ENCODE peak calls at places on chromosomes 4 and X, in ten cellular contexts. One of them, this sample, is unnamed.

GRCh38 chr4:7192252-7193039 is at the start of gene SORCS2:
- DNase-seq in glutamatergic neuron: peak; percentile 86
- DNase-seq in NCI-H460: peak; percentile 7
- DNase-seq in stimulated activated CD4-positive, alpha-beta T cell treated with anti-CD3 and anti-CD28 coated beads, Interleukin-4, amount 100 ng/mL, for 1 hour: peak; percentile 56
- DNase-seq in RCC 7860: peak; percentile 41
- DNase-seq in NCI-H187 treated with DMSO at 0.1 percent for 48 hours: no peak
- DNase-seq in activated CD4-positive, CD25-positive, alpha-beta regulatory T cell: no peak
- DNase-seq in iris pigment epithelial cell: peak; percentile 50
- DNase-seq in A172: peak; percentile 27
- DNase-seq in osteocyte: peak; percentile 90
- DNase-seq in this sample: peak; percentile 41

GRCh38 chrX:41563881-41564280 is 116.7 kb downstream of the NYX start:
- DNase-seq in A172: no peak
- DNase-seq in activated CD4-positive, CD25-positive, alpha-beta regulatory T cell: no peak
- DNase-seq in NCI-H187 treated with DMSO at 0.1 percent for 48 hours: no peak
- DNase-seq in iris pigment epithelial cell: peak; percentile 47
- DNase-seq in osteocyte: no peak
- DNase-seq in NCI-H460: no peak
- DNase-seq in glutamatergic neuron: no peak
- DNase-seq in RCC 7860: no peak
- DNase-seq in stimulated activated CD4-positive, alpha-beta T cell treated with anti-CD3 and anti-CD28 coated beads, Interleukin-4, amount 100 ng/mL, for 1 hour: no peak
- DNase-seq in this sample: no peak

GRCh38 chr4:153024466-153024865 is 88.3 kb downstream of the FHDC1 start:
- DNase-seq in osteocyte: no peak
- DNase-seq in NCI-H187 treated with DMSO at 0.1 percent for 48 hours: no peak
- DNase-seq in glutamatergic neuron: no peak
- DNase-seq in iris pigment epithelial cell: no peak
- DNase-seq in RCC 7860: no peak
- DNase-seq in NCI-H460: no peak
- DNase-seq in activated CD4-positive, CD25-positive, alpha-beta regulatory T cell: no peak
- DNase-seq in A172: no peak
- DNase-seq in stimulated activated CD4-positive, alpha-beta T cell treated with anti-CD3 and anti-CD28 coated beads, Interleukin-4, amount 100 ng/mL, for 1 hour: no peak
- DNase-seq in this sample: no peak

GRCh38 chr4:52329894-52330293 is 278.8 kb downstream of the SPATA18 start:
- DNase-seq in glutamatergic neuron: no peak
- DNase-seq in NCI-H187 treated with DMSO at 0.1 percent for 48 hours: no peak
- DNase-seq in osteocyte: no peak
- DNase-seq in NCI-H460: no peak
- DNase-seq in activated CD4-positive, CD25-positive, alpha-beta regulatory T cell: no peak
- DNase-seq in stimulated activated CD4-positive, alpha-beta T cell treated with anti-CD3 and anti-CD28 coated beads, Interleukin-4, amount 100 ng/mL, for 1 hour: no peak
- DNase-seq in RCC 7860: no peak
- DNase-seq in iris pigment epithelial cell: no peak
- DNase-seq in A172: no peak
- DNase-seq in this sample: no peak

GRCh38 chr4:39933689-39934590 is 43.8 kb downstream of the PDS5A start:
- DNase-seq in activated CD4-positive, CD25-positive, alpha-beta regulatory T cell: no peak
- DNase-seq in NCI-H187 treated with DMSO at 0.1 percent for 48 hours: no peak
- DNase-seq in iris pigment epithelial cell: peak; percentile 63
- DNase-seq in NCI-H460: no peak
- DNase-seq in RCC 7860: no peak
- DNase-seq in osteocyte: no peak
- DNase-seq in glutamatergic neuron: no peak
- DNase-seq in stimulated activated CD4-positive, alpha-beta T cell treated with anti-CD3 and anti-CD28 coated beads, Interleukin-4, amount 100 ng/mL, for 1 hour: no peak
- DNase-seq in A172: peak; percentile 25
- DNase-seq in this sample: peak; percentile 32

GRCh38 chr4:174627473-174627872 is 105.2 kb upstream of the HPGD start:
- DNase-seq in NCI-H460: no peak
- DNase-seq in osteocyte: no peak
- DNase-seq in activated CD4-positive, CD25-positive, alpha-beta regulatory T cell: no peak
- DNase-seq in iris pigment epithelial cell: no peak
- DNase-seq in stimulated activated CD4-positive, alpha-beta T cell treated with anti-CD3 and anti-CD28 coated beads, Interleukin-4, amount 100 ng/mL, for 1 hour: no peak
- DNase-seq in RCC 7860: no peak
- DNase-seq in A172: no peak
- DNase-seq in NCI-H187 treated with DMSO at 0.1 percent for 48 hours: no peak
- DNase-seq in glutamatergic neuron: no peak
- DNase-seq in this sample: no peak

GRCh38 chr4:48360285-48360965 is 19.1 kb downstream of the SLAIN2 start:
- DNase-seq in RCC 7860: no peak
- DNase-seq in A172: no peak
- DNase-seq in stimulated activated CD4-positive, alpha-beta T cell treated with anti-CD3 and anti-CD28 coated beads, Interleukin-4, amount 100 ng/mL, for 1 hour: no peak
- DNase-seq in osteocyte: no peak
- DNase-seq in activated CD4-positive, CD25-positive, alpha-beta regulatory T cell: no peak
- DNase-seq in iris pigment epithelial cell: peak; percentile 89
- DNase-seq in glutamatergic neuron: no peak
- DNase-seq in NCI-H460: no peak
- DNase-seq in NCI-H187 treated with DMSO at 0.1 percent for 48 hours: no peak
- DNase-seq in this sample: peak; percentile 30

GRCh38 chr4:55411621-55412020 is 15.9 kb downstream of the TMEM165 start:
- DNase-seq in A172: no peak
- DNase-seq in osteocyte: no peak
- DNase-seq in iris pigment epithelial cell: no peak
- DNase-seq in NCI-H187 treated with DMSO at 0.1 percent for 48 hours: no peak
- DNase-seq in stimulated activated CD4-positive, alpha-beta T cell treated with anti-CD3 and anti-CD28 coated beads, Interleukin-4, amount 100 ng/mL, for 1 hour: no peak
- DNase-seq in NCI-H460: no peak
- DNase-seq in glutamatergic neuron: no peak
- DNase-seq in RCC 7860: no peak
- DNase-seq in activated CD4-positive, CD25-positive, alpha-beta regulatory T cell: no peak
- DNase-seq in this sample: no peak

GRCh38 chr4:127120706-127121105 is 512.1 kb upstream of the INTU start:
- DNase-seq in A172: no peak
- DNase-seq in NCI-H460: no peak
- DNase-seq in osteocyte: no peak
- DNase-seq in iris pigment epithelial cell: no peak
- DNase-seq in stimulated activated CD4-positive, alpha-beta T cell treated with anti-CD3 and anti-CD28 coated beads, Interleukin-4, amount 100 ng/mL, for 1 hour: no peak
- DNase-seq in activated CD4-positive, CD25-positive, alpha-beta regulatory T cell: no peak
- DNase-seq in glutamatergic neuron: no peak
- DNase-seq in NCI-H187 treated with DMSO at 0.1 percent for 48 hours: no peak
- DNase-seq in RCC 7860: no peak
- DNase-seq in this sample: no peak

GRCh38 chrX:15943393-15943792 is 88.8 kb upstream of the AP1S2 start:
- DNase-seq in A172: no peak
- DNase-seq in glutamatergic neuron: no peak
- DNase-seq in activated CD4-positive, CD25-positive, alpha-beta regulatory T cell: no peak
- DNase-seq in osteocyte: no peak
- DNase-seq in iris pigment epithelial cell: no peak
- DNase-seq in stimulated activated CD4-positive, alpha-beta T cell treated with anti-CD3 and anti-CD28 coated beads, Interleukin-4, amount 100 ng/mL, for 1 hour: no peak
- DNase-seq in NCI-H187 treated with DMSO at 0.1 percent for 48 hours: no peak
- DNase-seq in RCC 7860: no peak
- DNase-seq in NCI-H460: no peak
- DNase-seq in this sample: no peak

GRCh38 chrX:40104649-40105015 is 6.9 kb upstream of the BCOR start:
- DNase-seq in NCI-H460: no peak
- DNase-seq in A172: no peak
- DNase-seq in iris pigment epithelial cell: peak; percentile 66
- DNase-seq in RCC 7860: peak; percentile 43
- DNase-seq in activated CD4-positive, CD25-positive, alpha-beta regulatory T cell: no peak
- DNase-seq in osteocyte: no peak
- DNase-seq in NCI-H187 treated with DMSO at 0.1 percent for 48 hours: no peak
- DNase-seq in glutamatergic neuron: peak; percentile 46
- DNase-seq in stimulated activated CD4-positive, alpha-beta T cell treated with anti-CD3 and anti-CD28 coated beads, Interleukin-4, amount 100 ng/mL, for 1 hour: peak; percentile 26
- DNase-seq in this sample: peak; percentile 62

GRCh38 chr4:29051381-29051965 is 1668.7 kb upstream of the PCDH7 start:
- DNase-seq in A172: no peak
- DNase-seq in NCI-H460: no peak
- DNase-seq in stimulated activated CD4-positive, alpha-beta T cell treated with anti-CD3 and anti-CD28 coated beads, Interleukin-4, amount 100 ng/mL, for 1 hour: no peak
- DNase-seq in glutamatergic neuron: no peak
- DNase-seq in osteocyte: no peak
- DNase-seq in NCI-H187 treated with DMSO at 0.1 percent for 48 hours: no peak
- DNase-seq in iris pigment epithelial cell: peak; percentile 76
- DNase-seq in activated CD4-positive, CD25-positive, alpha-beta regulatory T cell: no peak
- DNase-seq in RCC 7860: no peak
- DNase-seq in this sample: no peak

GRCh38 chr4:19689511-19689910 is 562.2 kb upstream of the SLIT2 start:
- DNase-seq in iris pigment epithelial cell: peak; percentile 76
- DNase-seq in NCI-H460: no peak
- DNase-seq in stimulated activated CD4-positive, alpha-beta T cell treated with anti-CD3 and anti-CD28 coated beads, Interleukin-4, amount 100 ng/mL, for 1 hour: no peak
- DNase-seq in glutamatergic neuron: no peak
- DNase-seq in A172: peak; percentile 59
- DNase-seq in NCI-H187 treated with DMSO at 0.1 percent for 48 hours: no peak
- DNase-seq in activated CD4-positive, CD25-positive, alpha-beta regulatory T cell: no peak
- DNase-seq in RCC 7860: peak; percentile 93
- DNase-seq in osteocyte: no peak
- DNase-seq in this sample: peak; percentile 44

GRCh38 chr4:81844717-81845116 is 373.0 kb upstream of the RASGEF1B start:
- DNase-seq in glutamatergic neuron: peak; percentile 62
- DNase-seq in osteocyte: no peak
- DNase-seq in stimulated activated CD4-positive, alpha-beta T cell treated with anti-CD3 and anti-CD28 coated beads, Interleukin-4, amount 100 ng/mL, for 1 hour: peak; percentile 72
- DNase-seq in iris pigment epithelial cell: peak; percentile 59
- DNase-seq in NCI-H460: peak; percentile 79
- DNase-seq in activated CD4-positive, CD25-positive, alpha-beta regulatory T cell: peak; percentile 21
- DNase-seq in RCC 7860: peak; percentile 75
- DNase-seq in NCI-H187 treated with DMSO at 0.1 percent for 48 hours: peak; percentile 78
- DNase-seq in A172: peak; percentile 66
- DNase-seq in this sample: peak; percentile 68

GRCh38 chr4:133150643-133151300 is 1.7 kb downstream of the PCDH10 start:
- DNase-seq in osteocyte: peak; percentile 84
- DNase-seq in iris pigment epithelial cell: no peak
- DNase-seq in activated CD4-positive, CD25-positive, alpha-beta regulatory T cell: no peak
- DNase-seq in RCC 7860: no peak
- DNase-seq in glutamatergic neuron: peak; percentile 45
- DNase-seq in A172: peak; percentile 10
- DNase-seq in NCI-H460: no peak
- DNase-seq in NCI-H187 treated with DMSO at 0.1 percent for 48 hours: no peak
- DNase-seq in stimulated activated CD4-positive, alpha-beta T cell treated with anti-CD3 and anti-CD28 coated beads, Interleukin-4, amount 100 ng/mL, for 1 hour: no peak
- DNase-seq in this sample: no peak

GRCh38 chr4:137203601-137204000 is 328.7 kb downstream of the PCDH18 start:
- DNase-seq in RCC 7860: no peak
- DNase-seq in NCI-H460: no peak
- DNase-seq in osteocyte: no peak
- DNase-seq in glutamatergic neuron: no peak
- DNase-seq in activated CD4-positive, CD25-positive, alpha-beta regulatory T cell: no peak
- DNase-seq in NCI-H187 treated with DMSO at 0.1 percent for 48 hours: no peak
- DNase-seq in A172: no peak
- DNase-seq in iris pigment epithelial cell: peak; percentile 91
- DNase-seq in stimulated activated CD4-positive, alpha-beta T cell treated with anti-CD3 and anti-CD28 coated beads, Interleukin-4, amount 100 ng/mL, for 1 hour: no peak
- DNase-seq in this sample: no peak

GRCh38 chrX:132490086-132490419 is 1.2 kb upstream of the MBNL3 start:
- DNase-seq in A172: no peak
- DNase-seq in NCI-H187 treated with DMSO at 0.1 percent for 48 hours: no peak
- DNase-seq in NCI-H460: no peak
- DNase-seq in iris pigment epithelial cell: no peak
- DNase-seq in RCC 7860: no peak
- DNase-seq in stimulated activated CD4-positive, alpha-beta T cell treated with anti-CD3 and anti-CD28 coated beads, Interleukin-4, amount 100 ng/mL, for 1 hour: no peak
- DNase-seq in glutamatergic neuron: no peak
- DNase-seq in osteocyte: no peak
- DNase-seq in activated CD4-positive, CD25-positive, alpha-beta regulatory T cell: no peak
- DNase-seq in this sample: no peak

GRCh38 chr4:113673450-113673849 is 88.1 kb downstream of the CAMK2D start:
- DNase-seq in activated CD4-positive, CD25-positive, alpha-beta regulatory T cell: no peak
- DNase-seq in iris pigment epithelial cell: peak; percentile 28
- DNase-seq in NCI-H460: no peak
- DNase-seq in stimulated activated CD4-positive, alpha-beta T cell treated with anti-CD3 and anti-CD28 coated beads, Interleukin-4, amount 100 ng/mL, for 1 hour: peak; percentile 11
- DNase-seq in RCC 7860: peak; percentile 13
- DNase-seq in osteocyte: no peak
- DNase-seq in A172: peak; percentile 45
- DNase-seq in glutamatergic neuron: no peak
- DNase-seq in NCI-H187 treated with DMSO at 0.1 percent for 48 hours: no peak
- DNase-seq in this sample: peak; percentile 50

GRCh38 chr4:91936301-91936700 is 367.5 kb upstream of the GRID2 start:
- DNase-seq in A172: no peak
- DNase-seq in RCC 7860: no peak
- DNase-seq in osteocyte: no peak
- DNase-seq in iris pigment epithelial cell: peak; percentile 17
- DNase-seq in NCI-H460: no peak
- DNase-seq in stimulated activated CD4-positive, alpha-beta T cell treated with anti-CD3 and anti-CD28 coated beads, Interleukin-4, amount 100 ng/mL, for 1 hour: no peak
- DNase-seq in glutamatergic neuron: no peak
- DNase-seq in NCI-H187 treated with DMSO at 0.1 percent for 48 hours: no peak
- DNase-seq in activated CD4-positive, CD25-positive, alpha-beta regulatory T cell: no peak
- DNase-seq in this sample: peak; percentile 66

GRCh38 chrX:71604141-71604540 is 14.2 kb downstream of the CXCR3 start:
- DNase-seq in NCI-H187 treated with DMSO at 0.1 percent for 48 hours: no peak
- DNase-seq in glutamatergic neuron: no peak
- DNase-seq in activated CD4-positive, CD25-positive, alpha-beta regulatory T cell: no peak
- DNase-seq in A172: no peak
- DNase-seq in stimulated activated CD4-positive, alpha-beta T cell treated with anti-CD3 and anti-CD28 coated beads, Interleukin-4, amount 100 ng/mL, for 1 hour: no peak
- DNase-seq in osteocyte: no peak
- DNase-seq in iris pigment epithelial cell: peak; percentile 73
- DNase-seq in NCI-H460: no peak
- DNase-seq in RCC 7860: no peak
- DNase-seq in this sample: no peak

GRCh38 chr4:67152976-67153375 is 392.3 kb downstream of the CENPC start:
- DNase-seq in iris pigment epithelial cell: no peak
- DNase-seq in glutamatergic neuron: no peak
- DNase-seq in stimulated activated CD4-positive, alpha-beta T cell treated with anti-CD3 and anti-CD28 coated beads, Interleukin-4, amount 100 ng/mL, for 1 hour: no peak
- DNase-seq in activated CD4-positive, CD25-positive, alpha-beta regulatory T cell: peak; percentile 0
- DNase-seq in NCI-H187 treated with DMSO at 0.1 percent for 48 hours: no peak
- DNase-seq in RCC 7860: no peak
- DNase-seq in NCI-H460: no peak
- DNase-seq in osteocyte: no peak
- DNase-seq in A172: no peak
- DNase-seq in this sample: no peak

GRCh38 chr4:185134176-185134869 is 8.7 kb upstream of the SLC25A4 start:
- DNase-seq in iris pigment epithelial cell: peak; percentile 58
- DNase-seq in RCC 7860: peak; percentile 15
- DNase-seq in activated CD4-positive, CD25-positive, alpha-beta regulatory T cell: no peak
- DNase-seq in osteocyte: no peak
- DNase-seq in NCI-H187 treated with DMSO at 0.1 percent for 48 hours: no peak
- DNase-seq in stimulated activated CD4-positive, alpha-beta T cell treated with anti-CD3 and anti-CD28 coated beads, Interleukin-4, amount 100 ng/mL, for 1 hour: no peak
- DNase-seq in glutamatergic neuron: no peak
- DNase-seq in NCI-H460: no peak
- DNase-seq in A172: peak; percentile 30
- DNase-seq in this sample: no peak

GRCh38 chrX:35251229-35251628 is 308.6 kb downstream of the FAM47B start:
- DNase-seq in osteocyte: no peak
- DNase-seq in NCI-H187 treated with DMSO at 0.1 percent for 48 hours: no peak
- DNase-seq in glutamatergic neuron: no peak
- DNase-seq in NCI-H460: no peak
- DNase-seq in iris pigment epithelial cell: no peak
- DNase-seq in stimulated activated CD4-positive, alpha-beta T cell treated with anti-CD3 and anti-CD28 coated beads, Interleukin-4, amount 100 ng/mL, for 1 hour: no peak
- DNase-seq in RCC 7860: no peak
- DNase-seq in activated CD4-positive, CD25-positive, alpha-beta regulatory T cell: no peak
- DNase-seq in A172: no peak
- DNase-seq in this sample: no peak

GRCh38 chr4:10278071-10278470 is 161.5 kb upstream of the WDR1 start:
- DNase-seq in NCI-H187 treated with DMSO at 0.1 percent for 48 hours: no peak
- DNase-seq in stimulated activated CD4-positive, alpha-beta T cell treated with anti-CD3 and anti-CD28 coated beads, Interleukin-4, amount 100 ng/mL, for 1 hour: no peak
- DNase-seq in RCC 7860: no peak
- DNase-seq in activated CD4-positive, CD25-positive, alpha-beta regulatory T cell: no peak
- DNase-seq in iris pigment epithelial cell: no peak
- DNase-seq in glutamatergic neuron: no peak
- DNase-seq in A172: no peak
- DNase-seq in NCI-H460: no peak
- DNase-seq in osteocyte: no peak
- DNase-seq in this sample: no peak

GRCh38 chr4:147981305-147981704 is 249.4 kb downstream of the ARHGAP10 start:
- DNase-seq in glutamatergic neuron: no peak
- DNase-seq in osteocyte: no peak
- DNase-seq in A172: no peak
- DNase-seq in activated CD4-positive, CD25-positive, alpha-beta regulatory T cell: no peak
- DNase-seq in stimulated activated CD4-positive, alpha-beta T cell treated with anti-CD3 and anti-CD28 coated beads, Interleukin-4, amount 100 ng/mL, for 1 hour: no peak
- DNase-seq in iris pigment epithelial cell: peak; percentile 70
- DNase-seq in NCI-H460: no peak
- DNase-seq in RCC 7860: no peak
- DNase-seq in NCI-H187 treated with DMSO at 0.1 percent for 48 hours: no peak
- DNase-seq in this sample: no peak

GRCh38 chr4:140239311-140239710 is 85.3 kb upstream of the MAML3 start:
- DNase-seq in osteocyte: no peak
- DNase-seq in A172: no peak
- DNase-seq in activated CD4-positive, CD25-positive, alpha-beta regulatory T cell: no peak
- DNase-seq in stimulated activated CD4-positive, alpha-beta T cell treated with anti-CD3 and anti-CD28 coated beads, Interleukin-4, amount 100 ng/mL, for 1 hour: no peak
- DNase-seq in NCI-H460: no peak
- DNase-seq in NCI-H187 treated with DMSO at 0.1 percent for 48 hours: peak; percentile 5
- DNase-seq in iris pigment epithelial cell: no peak
- DNase-seq in RCC 7860: no peak
- DNase-seq in glutamatergic neuron: no peak
- DNase-seq in this sample: no peak

GRCh38 chr4:99651811-99652545 is 5.7 kb downstream of the C4orf54 start:
- DNase-seq in RCC 7860: no peak
- DNase-seq in stimulated activated CD4-positive, alpha-beta T cell treated with anti-CD3 and anti-CD28 coated beads, Interleukin-4, amount 100 ng/mL, for 1 hour: no peak
- DNase-seq in NCI-H460: no peak
- DNase-seq in glutamatergic neuron: no peak
- DNase-seq in A172: no peak
- DNase-seq in iris pigment epithelial cell: no peak
- DNase-seq in activated CD4-positive, CD25-positive, alpha-beta regulatory T cell: no peak
- DNase-seq in NCI-H187 treated with DMSO at 0.1 percent for 48 hours: no peak
- DNase-seq in osteocyte: no peak
- DNase-seq in this sample: no peak

GRCh38 chr4:126869967-126870366 is 762.8 kb upstream of the INTU start:
- DNase-seq in activated CD4-positive, CD25-positive, alpha-beta regulatory T cell: no peak
- DNase-seq in NCI-H187 treated with DMSO at 0.1 percent for 48 hours: no peak
- DNase-seq in NCI-H460: no peak
- DNase-seq in A172: no peak
- DNase-seq in glutamatergic neuron: no peak
- DNase-seq in stimulated activated CD4-positive, alpha-beta T cell treated with anti-CD3 and anti-CD28 coated beads, Interleukin-4, amount 100 ng/mL, for 1 hour: no peak
- DNase-seq in RCC 7860: no peak
- DNase-seq in osteocyte: no peak
- DNase-seq in iris pigment epithelial cell: no peak
- DNase-seq in this sample: no peak